ENCODE peak calls at places on chromosomes 11 and 22, in eight cellular contexts. J is heart left ventricle, N is A549, O is SJSA1, B is hepatocyte, Y is uterus, H is fibroblast of lung, S is Panc1. L is an unnamed sample.

GRCh38 chr11:1557904-1558831 is 13.9 kb downstream of the DUSP8 start:
- DNase-seq in J (peak; percentile 77), N (peak; percentile 53), O (peak; percentile 73), B (peak; percentile 71), Y (peak; percentile 80), H (peak; percentile 82), S (no peak), L (peak; percentile 71)

GRCh38 chr22:48235744-48236143 is 1473.3 kb downstream of the TBC1D22A start:
- DNase-seq in J (no peak), N (no peak), O (no peak), B (no peak), Y (no peak), H (no peak), S (no peak), L (no peak)

GRCh38 chr11:67279589-67280340 is 9.3 kb upstream of the ANKRD13D start:
- DNase-seq in J (no peak), N (no peak), O (no peak), B (no peak), Y (no peak), H (no peak), S (no peak), L (peak; percentile 55)

GRCh38 chr22:44245438-44245837 is 64.7 kb downstream of the PARVG start:
- DNase-seq in J (peak; percentile 36), N (no peak), O (no peak), B (no peak), Y (no peak), H (no peak), S (no peak), L (peak; percentile 74)

GRCh38 chr11:94194712-94195111 is 66.1 kb downstream of the PANX1 start:
- DNase-seq in J (no peak), N (no peak), O (no peak), B (no peak), Y (no peak), H (peak; percentile 23), S (no peak), L (no peak)

GRCh38 chr11:28860898-28861297 is 752.7 kb downstream of the METTL15 start:
- DNase-seq in J (no peak), N (peak; percentile 72), O (peak; percentile 33), B (peak; percentile 39), Y (no peak), H (peak; percentile 53), S (no peak), L (no peak)

GRCh38 chr11:29432719-29433325 is 584.0 kb downstream of the KCNA4 start:
- DNase-seq in J (no peak), N (peak; percentile 11), O (peak; percentile 18), B (peak; percentile 30), Y (no peak), H (no peak), S (no peak), L (no peak)

GRCh38 chr22:23180301-23180892 is at the start of gene BCR:
- DNase-seq in J (peak; percentile 76), N (peak; percentile 42), O (peak; percentile 56), B (peak; percentile 90), Y (peak; percentile 63), H (peak; percentile 73), S (no peak), L (peak; percentile 91)

GRCh38 chr22:17063372-17064106 is 21.3 kb upstream of the IL17RA start:
- DNase-seq in J (no peak), N (no peak), O (peak; percentile 20), B (peak; percentile 31), Y (no peak), H (no peak), S (no peak), L (peak; percentile 74)

GRCh38 chr11:82750643-82751139 is 17.0 kb upstream of the FAM181B start:
- DNase-seq in J (no peak), N (no peak), O (no peak), B (no peak), Y (no peak), H (no peak), S (no peak), L (no peak)

GRCh38 chr11:115168229-115168671 is 336.0 kb downstream of the CADM1 start:
- DNase-seq in J (peak; percentile 40), N (no peak), O (no peak), B (no peak), Y (no peak), H (peak; percentile 43), S (no peak), L (no peak)

GRCh38 chr11:100923555-100923954 is 206.1 kb downstream of the PGR start:
- DNase-seq in J (no peak), N (no peak), O (no peak), B (no peak), Y (no peak), H (peak; percentile 65), S (no peak), L (no peak)

GRCh38 chr22:50271519-50271970 is 1.4 kb upstream of the MAPK11 start:
- DNase-seq in J (peak; percentile 76), N (peak; percentile 52), O (peak; percentile 52), B (peak; percentile 84), Y (peak; percentile 62), H (peak; percentile 63), S (no peak), L (peak; percentile 90)

GRCh38 chr11:130314184-130314748 is 451 bp downstream of the ZBTB44 start:
- DNase-seq in J (peak; percentile 67), N (no peak), O (peak; percentile 59), B (peak; percentile 80), Y (peak; percentile 63), H (peak; percentile 27), S (no peak), L (peak; percentile 63)

GRCh38 chr22:46287873-46288751 is 8.6 kb upstream of the GTSE1 start:
- DNase-seq in J (peak; percentile 49), N (no peak), O (no peak), B (no peak), Y (no peak), H (no peak), S (no peak), L (peak; percentile 79)

GRCh38 chr11:130451261-130452019 is 3.0 kb downstream of the ADAMTS15 start:
- DNase-seq in J (peak; percentile 69), N (no peak), O (no peak), B (no peak), Y (no peak), H (peak; percentile 73), S (no peak), L (no peak)

GRCh38 chr22:37267128-37267587 is 15.2 kb upstream of the CYTH4 start:
- DNase-seq in J (peak; percentile 32), N (no peak), O (peak; percentile 57), B (peak; percentile 68), Y (no peak), H (no peak), S (no peak), L (peak; percentile 76)

GRCh38 chr11:73137262-73137941 is 4.7 kb downstream of the FCHSD2 start:
- DNase-seq in J (no peak), N (no peak), O (no peak), B (no peak), Y (no peak), H (no peak), S (no peak), L (no peak)

GRCh38 chr22:24697141-24697540 is 77.4 kb downstream of the PIWIL3 start:
- DNase-seq in J (no peak), N (no peak), O (no peak), B (no peak), Y (no peak), H (no peak), S (no peak), L (peak; percentile 65)

DNA sequence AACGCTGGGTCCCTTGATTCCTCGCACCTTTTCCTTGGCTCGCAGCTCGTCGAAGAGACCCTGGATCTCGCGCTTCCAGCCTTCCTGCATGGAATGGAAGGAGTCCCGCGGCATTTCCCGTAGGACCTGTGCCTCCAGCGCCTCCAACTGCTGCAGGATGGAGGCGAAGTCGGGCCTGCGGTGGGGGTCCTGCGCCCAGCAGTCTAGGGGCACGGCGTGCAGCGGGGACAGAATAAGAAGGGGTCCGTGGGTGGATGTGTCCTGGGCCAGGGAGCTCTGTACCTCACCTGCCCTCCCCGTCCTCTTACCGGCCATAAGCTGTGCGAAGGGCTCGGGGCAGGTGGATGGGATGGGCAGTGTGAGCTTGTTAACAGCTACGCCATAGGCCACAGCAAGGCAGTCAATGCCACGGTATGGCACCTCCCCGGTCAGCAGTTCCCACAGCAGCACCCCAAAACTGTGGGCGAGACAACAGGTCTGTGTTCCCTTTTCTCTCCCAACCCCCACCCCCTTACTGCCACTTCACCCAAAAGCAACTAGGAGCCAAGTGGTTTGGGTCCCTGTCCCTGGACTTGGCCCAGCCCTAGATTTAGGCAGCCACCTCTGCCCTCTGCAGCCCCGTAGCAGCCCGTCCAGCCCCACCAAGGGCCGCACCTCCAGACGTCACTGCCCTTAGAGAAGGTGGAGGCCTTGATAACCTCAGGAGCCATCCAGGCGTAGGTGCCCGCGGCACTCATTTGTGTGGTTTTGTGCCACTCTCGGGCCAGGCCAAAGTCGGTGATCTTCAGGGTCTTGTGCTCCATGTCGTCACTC is 6.2 kb downstream of the MAP3K11 start:
- DNase-seq in J (no peak), N (no peak), O (no peak), B (no peak), Y (no peak), H (no peak), S (no peak), L (no peak)
- H3K4me1 ChIP-seq in J (peaks cover 35% of the 10 kb centered on the region), N (peaks cover 30% of the 10 kb centered on the region), O (peaks cover 20% of the 10 kb centered on the region), B (peaks cover 25% of the 10 kb centered on the region), Y (no peaks in the 10 kb centered on the region), H (peaks cover 30% of the 10 kb centered on the region), S (peaks cover 28% of the 10 kb centered on the region), L (peaks cover 11% of the 10 kb centered on the region)

GRCh38 chr11:70433966-70434812 is 35.9 kb downstream of the CTTN start:
- DNase-seq in J (no peak), N (no peak), O (no peak), B (no peak), Y (no peak), H (no peak), S (no peak), L (no peak)

GRCh38 chr11:70434813-70435300 is 36.5 kb downstream of the CTTN start:
- DNase-seq in J (no peak), N (no peak), O (no peak), B (no peak), Y (no peak), H (no peak), S (no peak), L (no peak)

GRCh38 chr11:70433038-70433437 is 34.7 kb downstream of the CTTN start:
- DNase-seq in J (no peak), N (no peak), O (no peak), B (no peak), Y (no peak), H (no peak), S (no peak), L (no peak)

GRCh38 chr11:70432580-70432979 is 34.3 kb downstream of the CTTN start:
- DNase-seq in J (no peak), N (no peak), O (no peak), B (no peak), Y (no peak), H (no peak), S (no peak), L (no peak)

GRCh38 chr11:70433526-70433925 is 35.2 kb downstream of the CTTN start:
- DNase-seq in J (no peak), N (no peak), O (no peak), B (no peak), Y (no peak), H (no peak), S (no peak), L (no peak)
- H3K27ac ChIP-seq in J (no peak overlapping the region), N (no peak overlapping the region), O (no peak overlapping the region), B (no peak overlapping the region), Y (no peak overlapping the region), H (no peak overlapping the region), S (no peak overlapping the region), L (no peak overlapping the region)

GRCh38 chr11:44593194-44593593 is 27.7 kb downstream of the CD82 start:
- DNase-seq in J (no peak), N (no peak), O (no peak), B (no peak), Y (no peak), H (no peak), S (no peak), L (no peak)
- H3K4me1 ChIP-seq in J (peaks cover 34% of the 10 kb centered on the region), N (no peaks in the 10 kb centered on the region), O (peaks cover 14% of the 10 kb centered on the region), B (peaks cover 31% of the 10 kb centered on the region), Y (no peaks in the 10 kb centered on the region), H (peaks cover 13% of the 10 kb centered on the region), S (no peaks in the 10 kb centered on the region), L (peaks cover 10% of the 10 kb centered on the region)

GRCh38 chr11:86806903-86807302 is 6.6 kb downstream of the PRSS23 start:
- DNase-seq in J (no peak), N (no peak), O (no peak), B (no peak), Y (no peak), H (no peak), S (no peak), L (no peak)
- H3K27ac ChIP-seq in J (no peak overlapping the region), N (no peak overlapping the region), O (no peak overlapping the region), B (no peak overlapping the region), Y (no peak overlapping the region), H (no peak overlapping the region), S (peak overlapping the region; percentile 95), L (no peak overlapping the region)

L was measured in right cardiac atrium.